ENCODE peak calls at places on chromosomes 13 and 19, in five cellular contexts. M is Peyer's patch, B is neuronal stem cell, O is pancreas, Q is astrocyte. E is an unnamed sample.

GRCh38 chr13:38239874-38240273 is 109.8 kb upstream of the UFM1 start:
- DNase-seq in Q (no peak), B (no peak), M (no peak), O (no peak), E (no peak)

GRCh38 chr19:4844348-4845179 is 13.1 kb upstream of the TICAM1 start:
- DNase-seq in B (no peak), M (no peak), O (no peak), Q (no peak), E (no peak)

GRCh38 chr19:39407394-39407643 is 672 bp downstream of the ZFP36 start:
- DNase-seq in O (no peak), Q (no peak), M (no peak), B (no peak), E (no peak)

GRCh38 chr13:99434258-99434788 is 66.9 kb upstream of the TM9SF2 start:
- DNase-seq in B (no peak), Q (no peak), M (peak), O (no peak), E (no peak)

GRCh38 chr13:30804474-30804873 is 69.1 kb downstream of the ALOX5AP start:
- DNase-seq in Q (no peak), M (no peak), O (no peak), B (no peak), E (no peak)

GRCh38 chr13:65032825-65033224 is 2197.3 kb downstream of the PCDH9 start:
- DNase-seq in M (no peak), B (no peak), O (no peak), Q (no peak), E (no peak)

GRCh38 chr13:50334944-50335343 is 319.7 kb downstream of the KCNRG start:
- DNase-seq in O (no peak), Q (peak), M (no peak), B (peak), E (no peak)

GRCh38 chr19:42242071-42242511 is 311 bp downstream of the GSK3A start:
- DNase-seq in O (no peak), B (no peak), M (no peak), Q (no peak), E (no peak)

GRCh38 chr13:26133851-26134250 is 82.0 kb upstream of the SHISA2 start:
- DNase-seq in Q (no peak), M (no peak), B (no peak), O (no peak), E (no peak)

GRCh38 chr19:5218255-5218855 is 122.3 kb downstream of the PTPRS start:
- DNase-seq in M (no peak), Q (no peak), O (no peak), B (no peak), E (no peak)

GRCh38 chr19:7856277-7856581 is 18.0 kb downstream of the PRR36 start:
- DNase-seq in M (no peak), Q (no peak), O (no peak), B (no peak), E (no peak)

GRCh38 chr19:29671393-29672076 is 6.3 kb downstream of the PLEKHF1 start:
- DNase-seq in Q (peak), O (no peak), B (no peak), M (peak), E (peak)
- H3K4me3 ChIP-seq in Q (no peak), O (no peak), B (no peak), M (no peak), E (no peak)

DNA sequence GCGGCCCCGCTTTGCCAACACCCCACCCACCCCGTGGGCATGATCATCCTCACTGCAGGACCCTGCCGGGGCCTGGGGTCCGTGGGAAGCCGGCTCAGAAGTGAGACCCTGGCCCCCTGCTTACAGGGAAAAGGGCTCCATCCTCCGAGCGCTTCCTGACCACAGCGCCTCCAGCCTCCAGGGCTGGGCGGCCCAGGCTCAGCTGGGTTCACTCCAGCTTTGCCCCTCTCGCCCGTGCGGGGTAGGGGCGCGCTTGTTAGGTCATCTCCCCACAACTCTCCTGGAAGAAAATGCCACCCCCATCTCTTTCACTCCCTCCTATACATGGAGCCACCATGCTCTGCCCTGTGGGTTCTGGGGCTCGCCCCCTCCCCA is 6.6 kb upstream of the C1QTNF9B start:
- DNase-seq in B (no peak), Q (no peak), M (no peak), O (no peak), E (no peak)
- H3K4me3 ChIP-seq in B (peak), Q (no peak), M (no peak), O (no peak), E (peak)

GRCh38 chr19:13961826-13962737 is 9.8 kb downstream of the DCAF15 start:
- DNase-seq in M (no peak), Q (no peak), B (no peak), O (no peak), E (peak)
- H3K4me3 ChIP-seq in M (no peak), Q (no peak), B (no peak), O (no peak), E (no peak)

GRCh38 chr19:17236414-17236716 is 9.4 kb downstream of the NR2F6 start:
- DNase-seq in M (no peak), O (no peak), Q (no peak), B (no peak), E (peak)
- H3K4me3 ChIP-seq in M (no peak), O (no peak), Q (no peak), B (no peak), E (no peak)

GRCh38 chr19:48837081-48837524 is 812 bp upstream of the HSD17B14 start:
- DNase-seq in O (peak), B (peak), M (peak), Q (peak), E (peak)
- H3K4me3 ChIP-seq in O (no peak), B (peak), M (peak), Q (peak), E (peak)

DNA sequence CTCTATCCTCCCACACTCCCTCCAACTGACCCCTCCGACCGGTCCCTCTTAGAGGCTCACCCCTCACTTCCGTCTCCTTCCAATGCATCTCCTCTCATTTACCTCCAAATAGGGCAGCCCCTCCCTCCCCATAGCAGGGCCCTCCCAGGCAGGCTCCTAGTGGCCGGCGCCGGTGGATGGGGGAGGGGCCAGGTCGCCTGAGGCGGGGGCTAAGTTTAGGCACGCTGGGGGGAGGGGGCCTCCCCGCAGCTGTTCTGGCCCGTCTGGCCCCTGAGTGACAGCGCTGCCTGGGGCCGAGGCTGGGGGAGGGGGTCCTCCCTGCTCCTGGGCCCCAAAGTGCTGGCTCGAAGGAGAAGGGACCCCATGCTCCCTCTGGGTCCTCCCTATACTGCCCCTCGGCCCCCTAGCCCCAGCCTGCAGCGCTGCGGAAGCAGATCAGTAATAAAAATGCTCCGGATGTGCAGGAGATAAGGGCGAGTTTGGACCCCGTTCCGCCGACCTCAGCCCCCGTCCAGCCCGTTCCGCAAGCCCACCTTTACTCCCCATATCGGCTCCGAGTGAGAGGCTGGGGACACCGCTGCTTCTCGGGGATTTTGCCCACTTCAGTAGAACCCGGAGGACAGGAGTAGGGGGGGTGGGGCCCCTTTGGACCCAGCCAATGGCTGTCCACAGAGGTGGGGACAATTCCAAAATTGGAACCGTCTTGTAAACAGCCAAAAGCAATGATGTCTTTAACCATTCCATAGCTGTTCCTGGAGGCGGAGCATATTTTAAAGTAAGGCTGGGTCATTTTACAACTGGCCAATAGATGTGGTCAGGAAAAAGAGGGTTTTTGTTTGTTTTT is 4.0 kb downstream of the RTN2 start:
- DNase-seq in B (no peak), Q (peak), M (peak), O (no peak), E (peak)
- H3K4me3 ChIP-seq in B (peak), Q (peak), M (peak), O (peak), E (peak)

GRCh38 chr19:30374791-30375650 is 2.8 kb downstream of the ZNF536 start:
- DNase-seq in B (no peak), O (no peak), Q (no peak), M (no peak), E (no peak)
- H3K4me3 ChIP-seq in B (peak), O (no peak), Q (no peak), M (peak), E (peak)

E was measured in right cardiac atrium.